ENCODE peak calls at places on chromosomes 12 and 14, in eight cellular contexts. N is trophoblast cell; S is Caco-2; F is cortex of kidney; Z is Ammon's horn; H is stimulated activated CD4-positive, alpha-beta T cell treated with anti-CD3 and anti-CD28 coated beads, Interleukin-4, amount 100 ng/mL, for 1 hour; A is NCI-H2171 treated with DMSO at 0.1 percent for 48 hours; R is astrocyte of the hippocampus. J is an unnamed sample.

GRCh38 chr12:88952543-88952942 is 372.3 kb upstream of the KITLG start:
- DNase-seq in N (no peak), S (no peak), F (no peak), Z (no peak), H (no peak), A (no peak), R (peak; percentile 47), J (no peak)

GRCh38 chr14:50318031-50318626 is 6.0 kb downstream of the DMAC2L start:
- DNase-seq in N (no peak), S (no peak), F (no peak), Z (peak; percentile 47), H (no peak), A (peak; percentile 75), R (peak; percentile 49), J (peak; percentile 26)

GRCh38 chr14:95290769-95291440 is 28.8 kb downstream of the CLMN start:
- DNase-seq in N (no peak), S (no peak), F (no peak), Z (no peak), H (no peak), A (peak; percentile 86), R (no peak), J (no peak)

GRCh38 chr14:30564235-30564867 is 5.4 kb downstream of the G2E3 start:
- DNase-seq in N (no peak), S (no peak), F (no peak), Z (no peak), H (no peak), A (no peak), R (no peak), J (no peak)

GRCh38 chr12:89391726-89392336 is 39.5 kb upstream of the DUSP6 start:
- DNase-seq in N (no peak), S (no peak), F (no peak), Z (no peak), H (no peak), A (no peak), R (no peak), J (no peak)

GRCh38 chr14:34324363-34324795 is 137.7 kb downstream of the SPTSSA start:
- DNase-seq in N (no peak), S (peak; percentile 60), F (no peak), Z (peak; percentile 60), H (no peak), A (peak; percentile 70), R (peak; percentile 65), J (no peak)

GRCh38 chr12:57750561-57751431 is 1.3 kb downstream of the CDK4 start:
- DNase-seq in N (no peak), S (no peak), F (no peak), Z (no peak), H (no peak), A (no peak), R (peak; percentile 11), J (no peak)

GRCh38 chr14:77605392-77605978 is 11.0 kb downstream of the SPTLC2 start:
- DNase-seq in N (no peak), S (peak; percentile 8), F (no peak), Z (no peak), H (no peak), A (no peak), R (no peak), J (no peak)

GRCh38 chr14:93115920-93116675 is at the start of gene ITPK1:
- DNase-seq in N (no peak), S (peak; percentile 67), F (no peak), Z (peak; percentile 48), H (peak; percentile 53), A (peak; percentile 53), R (no peak), J (peak; percentile 74)

GRCh38 chr12:51090705-51091229 is 7.4 kb upstream of the CSRNP2 start:
- DNase-seq in N (no peak), S (no peak), F (no peak), Z (no peak), H (no peak), A (no peak), R (no peak), J (no peak)

GRCh38 chr14:30125322-30125944 is 197.8 kb upstream of the PRKD1 start:
- DNase-seq in N (no peak), S (no peak), F (no peak), Z (no peak), H (no peak), A (no peak), R (peak; percentile 16), J (no peak)

GRCh38 chr14:77008541-77008940 is 20.0 kb downstream of the IRF2BPL start:
- DNase-seq in N (no peak), S (no peak), F (no peak), Z (no peak), H (no peak), A (no peak), R (no peak), J (no peak)

GRCh38 chr14:45091696-45092095 is 7.8 kb downstream of the PRPF39 start:
- DNase-seq in N (no peak), S (no peak), F (no peak), Z (no peak), H (no peak), A (no peak), R (no peak), J (no peak)

GRCh38 chr12:105214141-105214540 is 21.8 kb downstream of the APPL2 start:
- DNase-seq in N (peak; percentile 53), S (peak; percentile 20), F (no peak), Z (no peak), H (no peak), A (no peak), R (peak; percentile 18), J (no peak)

GRCh38 chr14:87745507-87746118 is 247.4 kb downstream of the GALC start:
- DNase-seq in N (no peak), S (peak; percentile 59), F (no peak), Z (peak; percentile 4), H (no peak), A (peak; percentile 62), R (peak; percentile 36), J (peak; percentile 56)